ENCODE peak calls at places on chromosomes 12 and 14, in seven cellular contexts. B, U, V, D, P, R and S are unnamed samples.
A peak's percentile ranks its signal among the peaks of the same experiment; 100 is the strongest.

GRCh38 chr12:52019123-52019770 is 12.5 kb downstream of the TAMALIN start:
- DNase-seq in B (no peak), U (no peak), V (no peak), D (peak; percentile 22), P (no peak), R (no peak), S (no peak)

GRCh38 chr14:91127411-91127810 is 13.5 kb downstream of the DGLUCY start:
- DNase-seq in B (no peak), U (no peak), V (no peak), D (no peak), P (no peak), R (no peak), S (no peak)

GRCh38 chr12:124086299-124086898 is 113.4 kb downstream of the ZNF664 start:
- DNase-seq in B (no peak), U (no peak), V (no peak), D (no peak), P (no peak), R (no peak), S (no peak)

GRCh38 chr12:67697443-67697842 is 48.9 kb downstream of the DYRK2 start:
- DNase-seq in B (no peak), U (no peak), V (no peak), D (no peak), P (peak; percentile 38), R (no peak), S (peak; percentile 70)

GRCh38 chr12:78167510-78167909 is 336.8 kb downstream of the NAV3 start:
- DNase-seq in B (no peak), U (no peak), V (no peak), D (no peak), P (no peak), R (no peak), S (no peak)

GRCh38 chr12:79337891-79338290 is 352.9 kb downstream of the PAWR start:
- DNase-seq in B (no peak), U (no peak), V (no peak), D (no peak), P (no peak), R (no peak), S (no peak)

GRCh38 chr12:51592034-51592705 is 1.1 kb downstream of the SCN8A start:
- DNase-seq in B (no peak), U (peak; percentile 68), V (peak; percentile 87), D (peak; percentile 18), P (peak; percentile 16), R (no peak), S (peak; percentile 55)

GRCh38 chr14:93759781-93760307 is 28.4 kb downstream of the PRIMA1 start:
- DNase-seq in B (no peak), U (no peak), V (no peak), D (no peak), P (no peak), R (no peak), S (no peak)

GRCh38 chr12:57744194-57744776 is 554 bp upstream of the TSPAN31 start:
- DNase-seq in B (peak; percentile 71), U (no peak), V (peak; percentile 62), D (peak; percentile 91), P (no peak), R (no peak), S (no peak)

GRCh38 chr12:27277846-27278260 is 33.8 kb downstream of the STK38L start:
- DNase-seq in B (no peak), U (peak; percentile 58), V (peak; percentile 84), D (no peak), P (peak; percentile 84), R (no peak), S (peak; percentile 96)